ENCODE peak calls at places on chromosome 6, in four cellular contexts. C is cardiac fibroblast, I is psoas muscle, P is type B pancreatic cell. B is an unnamed sample.

GRCh38 chr6:133887478-133887877 is 1.4 kb upstream of the TCF21 start:
- DNase-seq in C (no peak), I (no peak), P (no peak), B (no peak)

GRCh38 chr6:88246654-88247053 is 80.5 kb upstream of the CNR1 start:
- DNase-seq in C (no peak), I (no peak), P (no peak), B (no peak)

GRCh38 chr6:88698661-88699060 is 264.8 kb downstream of the RNGTT start:
- DNase-seq in C (no peak), I (no peak), P (no peak), B (no peak)

GRCh38 chr6:133487174-133487573 is 246.0 kb downstream of the EYA4 start:
- DNase-seq in C (no peak), I (no peak), P (no peak), B (no peak)

GRCh38 chr6:124683507-124683906 is 278.7 kb upstream of the RNF217 start:
- DNase-seq in C (no peak), I (no peak), P (no peak), B (no peak)

GRCh38 chr6:28933069-28933468 is 9.3 kb upstream of the TRIM27 start:
- DNase-seq in C (no peak), I (no peak), P (no peak), B (no peak)

GRCh38 chr6:31464252-31465184 is 33.4 kb upstream of the MICB start:
- DNase-seq in C (no peak), I (no peak), P (no peak), B (no peak)

GRCh38 chr6:110509617-110510231 is 33.3 kb upstream of the SLC22A16 start:
- DNase-seq in C (peak), I (no peak), P (no peak), B (peak)

GRCh38 chr6:125507987-125508655 is 206.4 kb upstream of the HDDC2 start:
- DNase-seq in C (peak), I (no peak), P (no peak), B (peak)

GRCh38 chr6:106892186-106892585 is 82.3 kb downstream of the CD24 start:
- DNase-seq in C (no peak), I (no peak), P (no peak), B (no peak)

GRCh38 chr6:107736713-107737396 is 87.3 kb downstream of the SCML4 start:
- DNase-seq in C (no peak), I (no peak), P (no peak), B (no peak)

GRCh38 chr6:170029416-170030283 is 261.2 kb downstream of the DLL1 start:
- DNase-seq in C (no peak), I (no peak), P (peak), B (no peak)

GRCh38 chr6:41027251-41027650 is 11.8 kb downstream of the UNC5CL start:
- DNase-seq in C (no peak), I (no peak), P (no peak), B (no peak)

GRCh38 chr6:158536084-158536890 is 23.6 kb upstream of the TMEM181 start:
- DNase-seq in C (peak), I (peak), P (peak), B (peak)

GRCh38 chr6:142729618-142730017 is 215.4 kb downstream of the HIVEP2 start:
- DNase-seq in C (no peak), I (no peak), P (no peak), B (no peak)

GRCh38 chr6:152189736-152190135 is 382.3 kb downstream of the ESR1 start:
- DNase-seq in C (peak), I (no peak), P (no peak), B (no peak)

GRCh38 chr6:41508479-41508878 is 37.7 kb upstream of the FOXP4 start:
- DNase-seq in C (no peak), I (no peak), P (no peak), B (no peak)

GRCh38 chr6:21348462-21349195 is 244.9 kb upstream of the SOX4 start:
- DNase-seq in C (peak), I (peak), P (no peak), B (no peak)

GRCh38 chr6:6875818-6876470 is 231.8 kb upstream of the RREB1 start:
- DNase-seq in C (peak), I (no peak), P (no peak), B (peak)

GRCh38 chr6:95087394-95088097 is 489.8 kb upstream of the MANEA start:
- DNase-seq in C (peak), I (no peak), P (no peak), B (peak)

GRCh38 chr6:149895702-149896310 is 2.1 kb downstream of the RAET1E start:
- DNase-seq in C (peak), I (peak), P (no peak), B (peak)

GRCh38 chr6:6654599-6655575 is 66.4 kb downstream of the LY86 start:
- DNase-seq in C (peak), I (no peak), P (no peak), B (no peak)

GRCh38 chr6:6878921-6879585 is 228.7 kb upstream of the RREB1 start:
- DNase-seq in C (peak), I (no peak), P (no peak), B (peak)

GRCh38 chr6:29131691-29132090 is 23.8 kb downstream of the OR2J3 start:
- DNase-seq in C (no peak), I (no peak), P (no peak), B (peak)

GRCh38 chr6:53635322-53635721 is 30.2 kb downstream of the KLHL31 start:
- DNase-seq in C (no peak), I (no peak), P (no peak), B (no peak)

GRCh38 chr6:158649289-158650143 is at the start of gene SYTL3:
- DNase-seq in C (peak), I (no peak), P (peak), B (no peak)

GRCh38 chr6:159646136-159646535 is 46.9 kb downstream of the SOD2 start:
- DNase-seq in C (peak), I (no peak), P (no peak), B (peak)

GRCh38 chr6:92297101-92297500 is 1122.3 kb downstream of the EPHA7 start:
- DNase-seq in C (no peak), I (no peak), P (no peak), B (peak)

GRCh38 chr6:32952817-32953739 is at the start of gene HLA-DMA:
- DNase-seq in C (peak), I (peak), P (no peak), B (peak)

GRCh38 chr6:32953775-32954174 is 878 bp upstream of the HLA-DMA start:
- DNase-seq in C (no peak), I (no peak), P (no peak), B (no peak)

GRCh38 chr6:32954212-32954745 is 1.4 kb upstream of the HLA-DMA start:
- DNase-seq in C (no peak), I (no peak), P (no peak), B (no peak)

GRCh38 chr6:32956176-32956575 is 3.3 kb upstream of the HLA-DMA start:
- DNase-seq in C (no peak), I (no peak), P (no peak), B (no peak)

GRCh38 chr6:32954983-32955802 is 2.3 kb upstream of the HLA-DMA start:
- DNase-seq in C (peak), I (no peak), P (no peak), B (peak)
- TF ChIP-seq CTCF in C (peak), I (peak), P (peak), B (no peak)

DNA sequence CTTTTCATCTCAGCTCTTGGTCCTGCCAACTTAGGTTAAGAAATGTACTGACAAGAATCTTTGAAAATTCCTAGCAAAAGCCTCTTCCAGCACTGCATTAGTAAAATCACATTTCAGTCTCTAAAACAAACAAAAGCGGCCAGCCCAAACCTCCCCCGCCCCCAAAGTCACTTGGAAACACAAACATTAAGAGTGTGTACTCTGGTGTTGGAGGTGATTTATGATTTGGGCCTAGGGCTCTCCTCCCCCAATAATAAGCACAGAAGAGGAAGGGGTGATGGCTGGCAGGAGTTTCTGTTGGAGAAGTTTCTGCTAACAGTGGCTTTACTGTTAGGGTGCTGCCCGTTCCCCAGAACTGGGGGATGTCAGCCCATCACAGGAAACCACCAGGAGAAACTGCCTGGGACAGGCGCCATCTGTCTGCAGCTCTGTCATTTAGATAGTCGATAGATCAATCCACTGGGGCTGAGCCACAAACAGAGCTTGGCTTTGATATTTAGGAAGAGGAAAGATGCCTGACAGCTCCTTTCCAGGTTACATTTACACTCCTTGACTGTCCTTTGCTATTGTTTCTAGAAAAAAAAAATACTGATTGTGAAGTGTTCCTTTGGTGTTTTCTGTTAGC is 199.5 kb downstream of the CD83 start:
- DNase-seq in C (no peak), I (no peak), P (no peak), B (no peak)
- TF ChIP-seq CTCF in C (no peak), I (no peak), P (no peak), B (no peak)

DNA sequence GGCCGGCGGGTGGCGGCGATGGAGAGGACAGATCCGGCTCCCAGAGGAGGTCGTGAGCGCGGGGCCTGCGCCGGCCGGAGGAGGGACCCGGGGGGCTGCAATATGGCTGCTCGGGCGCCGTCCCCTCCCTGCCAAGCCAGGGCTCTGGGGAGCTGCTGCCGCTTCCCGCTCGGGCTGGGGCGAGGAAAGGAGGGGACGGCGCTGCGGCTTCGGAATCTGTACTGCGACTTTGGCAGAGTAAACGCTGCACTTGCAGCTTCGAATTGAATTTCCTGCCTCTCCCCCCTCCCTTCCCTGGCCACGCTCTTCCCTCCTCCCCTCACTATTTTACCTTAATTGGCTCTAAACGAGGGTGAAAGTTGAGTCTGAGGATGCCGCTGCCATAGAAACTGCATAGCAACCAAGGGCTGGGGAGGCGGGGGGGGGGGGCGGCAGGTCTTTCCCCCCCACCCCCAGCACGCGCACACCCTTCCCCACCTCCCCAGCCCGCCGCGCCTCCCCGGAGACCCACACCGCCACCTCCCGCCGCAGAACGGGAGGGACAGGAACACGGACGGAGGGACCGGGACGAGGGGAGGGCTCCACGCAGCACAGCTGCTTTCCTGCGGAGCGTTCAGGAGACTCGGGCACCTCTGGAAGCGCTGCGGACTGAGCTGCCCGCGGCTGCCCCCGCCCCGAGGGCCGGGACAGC is 93.9 kb downstream of the RNASET2 start:
- DNase-seq in C (no peak), I (no peak), P (no peak), B (no peak)
- TF ChIP-seq CTCF in C (no peak), I (no peak), P (peak), B (no peak)

GRCh38 chr6:36873612-36874011 is 991 bp downstream of the PPIL1 start:
- DNase-seq in C (no peak), I (no peak), P (no peak), B (peak)

GRCh38 chr6:36873115-36873514 is 1.5 kb downstream of the PPIL1 start:
- DNase-seq in C (no peak), I (no peak), P (no peak), B (no peak)

GRCh38 chr6:36875250-36875633 is 639 bp upstream of the PPIL1 start:
- DNase-seq in C (no peak), I (no peak), P (no peak), B (no peak)

GRCh38 chr6:36874016-36874442 is 574 bp downstream of the PPIL1 start:
- DNase-seq in C (peak), I (peak), P (no peak), B (peak)

GRCh38 chr6:36874443-36875249 is at the start of gene PPIL1:
- DNase-seq in C (peak), I (peak), P (peak), B (peak)
- TF ChIP-seq CTCF in C (no peak), I (no peak), P (peak), B (no peak)

GRCh38 chr6:43657221-43657802 is 12.5 kb downstream of the RSPH9 start:
- DNase-seq in C (no peak), I (no peak), P (no peak), B (no peak)
- TF ChIP-seq CTCF in C (no peak), I (no peak), P (no peak), B (no peak)

DNA sequence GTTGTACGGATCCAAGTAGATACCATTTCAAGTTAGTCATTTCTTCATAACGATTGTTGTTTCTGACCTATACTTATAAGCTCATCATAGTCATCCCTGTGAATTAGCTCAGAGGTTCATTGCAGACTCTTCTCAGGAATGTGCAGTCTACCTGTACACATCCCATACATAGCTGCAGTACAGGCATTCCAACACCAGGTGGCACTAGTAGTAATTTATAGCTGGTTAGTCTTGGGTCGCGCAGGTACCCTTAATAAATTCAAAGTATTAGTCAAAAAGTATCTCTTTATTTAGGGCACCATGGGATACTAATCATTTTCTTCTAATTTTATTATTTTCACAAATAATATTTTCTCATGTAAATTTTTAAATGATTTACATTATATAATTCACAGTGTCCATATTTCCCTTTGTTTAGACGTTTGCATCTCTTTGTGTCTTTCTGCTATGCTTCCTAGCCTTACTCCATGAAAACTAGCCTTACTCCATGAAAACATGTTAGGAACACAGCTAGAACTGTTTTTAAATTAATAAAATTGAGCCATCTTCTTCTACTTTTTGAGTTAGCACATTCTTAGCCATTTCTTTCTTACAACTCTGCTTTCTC is 128.6 kb upstream of the FAM83B start:
- DNase-seq in C (peak), I (no peak), P (no peak), B (peak)
- TF ChIP-seq CTCF in C (peak), I (peak), P (peak), B (peak)

GRCh38 chr6:161152904-161153662 is 120.8 kb downstream of the AGPAT4 start:
- DNase-seq in C (no peak), I (no peak), P (no peak), B (peak)
- TF ChIP-seq CTCF in C (peak), I (no peak), P (peak), B (peak)

DNA sequence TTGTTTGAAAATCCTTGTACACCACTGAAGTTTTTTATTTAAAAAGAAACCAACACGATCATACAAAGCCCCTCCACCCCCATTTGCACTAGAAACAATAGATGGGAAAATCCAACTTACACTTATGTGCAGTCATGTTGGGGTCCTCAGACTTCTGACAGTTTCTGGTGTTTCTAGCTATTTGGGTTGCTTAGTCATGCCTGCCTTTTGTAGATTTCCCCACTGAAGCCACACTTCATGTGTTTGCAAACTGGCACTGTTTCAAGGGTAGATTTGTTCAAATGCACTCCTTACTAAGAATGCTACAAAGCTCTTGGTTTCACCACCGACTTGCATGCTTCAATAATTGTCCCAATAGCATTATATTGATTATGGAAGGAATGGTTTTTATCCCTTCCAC is 1.5 kb downstream of the SH3BGRL2 start:
- DNase-seq in C (no peak), I (no peak), P (no peak), B (peak)
- TF ChIP-seq CTCF in C (no peak), I (no peak), P (no peak), B (no peak)

DNA sequence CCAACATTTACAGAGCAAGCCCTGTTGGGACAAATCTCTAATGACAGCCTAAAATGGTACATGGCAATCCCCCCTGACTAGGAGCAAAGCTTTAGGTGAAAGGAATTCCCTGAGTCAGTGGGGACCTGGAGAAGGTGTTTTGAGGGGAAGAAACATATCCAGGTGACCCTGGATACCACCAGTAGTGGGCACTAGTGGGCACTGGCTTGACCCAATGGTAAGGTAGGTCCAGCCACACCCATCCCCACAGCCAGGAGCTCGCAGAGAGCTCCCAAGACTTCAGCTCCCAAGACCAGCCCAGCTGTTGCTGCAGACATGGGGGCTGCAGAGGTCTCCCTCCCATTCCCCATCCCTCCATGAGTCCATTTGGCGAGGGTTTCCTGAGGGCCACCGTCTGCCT is 19.5 kb downstream of the GRM4 start:
- DNase-seq in C (no peak), I (no peak), P (no peak), B (no peak)
- TF ChIP-seq CTCF in C (no peak), I (no peak), P (no peak), B (no peak)